ENCODE peak calls at places on chromosome 3, in ten cellular contexts. M, I, N, L, S, A, D, G, O and B are unnamed samples.

GRCh38 chr3:154486949-154487348 is 57.0 kb upstream of the GPR149 start:
- DNase-seq in M (no peak), I (no peak), N (no peak), L (no peak), S (no peak), A (no peak), D (peak; percentile 23), G (no peak), O (no peak), B (no peak)

GRCh38 chr3:160757624-160758106 is 1.6 kb downstream of the PPM1L start:
- DNase-seq in M (no peak), I (no peak), N (no peak), L (no peak), S (no peak), A (no peak), D (no peak), G (no peak), O (no peak), B (no peak)

GRCh38 chr3:18425641-18426403 is 683 bp upstream of the SATB1 start:
- DNase-seq in M (no peak), I (no peak), N (no peak), L (peak; percentile 78), S (no peak), A (peak; percentile 67), D (peak; percentile 74), G (no peak), O (peak; percentile 75), B (peak; percentile 55)

GRCh38 chr3:97970131-97970530 is 2.1 kb downstream of the RIOX2 start:
- DNase-seq in M (no peak), I (no peak), N (no peak), L (no peak), S (no peak), A (no peak), D (no peak), G (no peak), O (no peak), B (no peak)

GRCh38 chr3:158382479-158382878 is 188.5 kb upstream of the MLF1 start:
- DNase-seq in M (no peak), I (no peak), N (no peak), L (no peak), S (no peak), A (no peak), D (no peak), G (no peak), O (no peak), B (no peak)

GRCh38 chr3:39671600-39671999 is 137.8 kb upstream of the MYRIP start:
- DNase-seq in M (no peak), I (no peak), N (no peak), L (no peak), S (no peak), A (no peak), D (no peak), G (no peak), O (no peak), B (no peak)

GRCh38 chr3:66592927-66593625 is 92.3 kb upstream of the LRIG1 start:
- DNase-seq in M (no peak), I (no peak), N (peak; percentile 27), L (no peak), S (no peak), A (no peak), D (no peak), G (peak; percentile 74), O (no peak), B (no peak)

GRCh38 chr3:79521221-79521848 is 246.5 kb downstream of the ROBO1 start:
- DNase-seq in M (no peak), I (peak; percentile 4), N (peak; percentile 56), L (no peak), S (peak; percentile 55), A (no peak), D (no peak), G (peak; percentile 59), O (no peak), B (no peak)

GRCh38 chr3:21310891-21311290 is 440.1 kb downstream of the ZNF385D start:
- DNase-seq in M (no peak), I (no peak), N (no peak), L (no peak), S (no peak), A (no peak), D (no peak), G (no peak), O (no peak), B (no peak)

GRCh38 chr3:66539466-66539989 is 38.7 kb upstream of the LRIG1 start:
- DNase-seq in M (no peak), I (no peak), N (no peak), L (no peak), S (no peak), A (no peak), D (no peak), G (no peak), O (no peak), B (no peak)

GRCh38 chr3:41961061-41961749 is 698 bp downstream of the ULK4 start:
- DNase-seq in M (peak; percentile 10), I (peak; percentile 31), N (peak; percentile 61), L (peak; percentile 36), S (peak; percentile 51), A (peak; percentile 78), D (peak; percentile 74), G (peak; percentile 72), O (peak; percentile 76), B (peak; percentile 49)

GRCh38 chr3:176987901-176988300 is 209.4 kb downstream of the TBL1XR1 start:
- DNase-seq in M (no peak), I (no peak), N (peak; percentile 76), L (no peak), S (no peak), A (no peak), D (no peak), G (no peak), O (peak; percentile 54), B (no peak)

GRCh38 chr3:108125550-108126071 is 34.8 kb upstream of the CD47 start:
- DNase-seq in M (no peak), I (peak; percentile 66), N (no peak), L (no peak), S (no peak), A (no peak), D (no peak), G (no peak), O (no peak), B (no peak)

GRCh38 chr3:70358978-70359580 is 46.6 kb upstream of the MDFIC2 start:
- DNase-seq in M (peak; percentile 0), I (no peak), N (peak; percentile 48), L (no peak), S (peak; percentile 54), A (no peak), D (no peak), G (peak; percentile 59), O (no peak), B (no peak)

GRCh38 chr3:178182337-178182761 is 353.9 kb upstream of the KCNMB2 start:
- DNase-seq in M (no peak), I (no peak), N (no peak), L (peak; percentile 10), S (no peak), A (no peak), D (peak; percentile 39), G (no peak), O (no peak), B (no peak)

GRCh38 chr3:184872200-184872599 is 60.2 kb downstream of the VPS8 start:
- DNase-seq in M (no peak), I (no peak), N (no peak), L (no peak), S (no peak), A (no peak), D (no peak), G (no peak), O (no peak), B (no peak)

GRCh38 chr3:72641684-72642083 is 206.6 kb downstream of the SHQ1 start:
- DNase-seq in M (no peak), I (no peak), N (no peak), L (no peak), S (no peak), A (no peak), D (no peak), G (no peak), O (no peak), B (no peak)
- H3K4me3 ChIP-seq in M (no peak overlapping the region), I (no peak overlapping the region), N (no peak overlapping the region), L (no peak overlapping the region), S (no peak overlapping the region), A (no peak overlapping the region), D (no peak overlapping the region), G (no peak overlapping the region), O (no peak overlapping the region), B (no peak overlapping the region)

DNA sequence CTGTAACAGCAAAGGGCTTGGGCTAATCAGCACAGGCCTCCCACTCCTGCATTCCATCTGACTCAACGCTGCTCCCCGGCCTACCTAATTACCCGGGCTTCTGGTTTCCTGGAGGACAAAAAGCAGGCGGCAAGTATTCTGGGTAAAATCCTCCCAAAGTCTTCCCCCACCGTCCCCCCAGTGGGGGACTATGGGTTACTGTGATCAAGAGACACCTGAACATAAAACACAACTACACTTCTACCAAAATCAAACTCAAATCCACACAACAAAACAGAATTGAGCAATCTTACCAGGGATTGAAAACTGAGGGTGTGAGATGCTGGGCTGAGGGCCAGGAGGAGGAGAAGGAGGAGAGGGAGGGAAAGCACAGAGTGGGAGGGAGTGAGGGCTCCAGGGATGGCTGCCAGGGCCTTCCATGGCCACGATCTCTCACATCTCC is 8.9 kb upstream of the NCKIPSD start:
- DNase-seq in M (peak; percentile 75), I (no peak), N (peak; percentile 79), L (peak; percentile 49), S (peak; percentile 25), A (peak; percentile 96), D (peak; percentile 74), G (peak; percentile 85), O (peak; percentile 69), B (no peak)
- H3K4me3 ChIP-seq in M (peak overlapping the region; percentile 36), I (no peak overlapping the region), N (peak overlapping the region; percentile 49), L (no peak overlapping the region), S (no peak overlapping the region), A (peak overlapping the region; percentile 41), D (peak overlapping the region; percentile 15), G (peak overlapping the region; percentile 22), O (peak overlapping the region; percentile 41), B (no peak overlapping the region)

GRCh38 chr3:170868577-170869239 is 1.3 kb downstream of the RPL22L1 start:
- DNase-seq in M (no peak), I (no peak), N (no peak), L (no peak), S (no peak), A (no peak), D (no peak), G (no peak), O (no peak), B (no peak)
- H3K4me3 ChIP-seq in M (peak overlapping the region; percentile 97), I (peak overlapping the region; percentile 66), N (peak overlapping the region; percentile 90), L (no peak overlapping the region), S (peak overlapping the region; percentile 68), A (peak overlapping the region; percentile 65), D (peak overlapping the region; percentile 82), G (peak overlapping the region; percentile 93), O (peak overlapping the region; percentile 76), B (peak overlapping the region; percentile 80)

DNA sequence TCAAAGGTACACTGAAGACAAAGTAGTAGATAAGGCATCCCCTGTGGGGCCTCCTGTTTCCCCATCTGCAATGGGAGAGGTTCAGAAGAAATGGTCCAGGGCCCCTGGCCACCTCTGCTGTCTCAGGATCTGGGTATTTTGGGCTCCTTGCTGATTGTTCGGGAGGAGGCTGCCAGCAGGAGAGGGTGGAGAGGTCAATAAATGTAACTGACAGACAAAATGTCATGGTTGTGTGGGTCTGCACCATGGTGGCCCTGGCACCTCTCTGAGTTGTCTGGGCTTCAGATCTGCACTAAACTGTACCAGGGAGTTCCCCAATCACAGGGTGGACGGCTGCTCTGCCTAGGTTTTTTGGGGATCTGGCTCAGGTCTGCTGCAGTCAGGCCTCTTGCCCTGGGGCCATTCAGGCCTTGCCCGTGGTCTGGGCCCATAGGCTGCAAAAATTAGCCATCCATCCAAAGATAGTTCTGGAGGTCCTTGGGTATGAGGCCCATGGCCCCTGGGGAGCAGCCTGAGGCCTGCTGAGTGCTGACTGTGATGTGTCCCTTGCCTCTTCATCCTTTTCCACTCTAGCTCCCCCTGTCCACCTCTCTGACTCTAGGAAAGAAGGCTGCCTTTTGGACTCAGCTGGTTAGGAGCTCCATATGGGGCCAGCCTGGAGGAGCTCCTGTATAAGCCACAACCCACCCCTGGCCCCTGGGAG is 7.5 kb downstream of the NBEAL2 start:
- DNase-seq in M (no peak), I (peak; percentile 79), N (no peak), L (no peak), S (no peak), A (no peak), D (peak; percentile 24), G (no peak), O (peak; percentile 40), B (no peak)
- H3K4me3 ChIP-seq in M (no peak overlapping the region), I (peak overlapping the region; percentile 46), N (no peak overlapping the region), L (no peak overlapping the region), S (no peak overlapping the region), A (no peak overlapping the region), D (peak overlapping the region; percentile 54), G (no peak overlapping the region), O (peak overlapping the region; percentile 40), B (no peak overlapping the region)